ENCODE peak calls at places on chromosomes 12 and 14, in four cellular contexts. E, S, B and K are unnamed samples.

GRCh38 chr14:53692451-53693330 is 263.9 kb downstream of the BMP4 start:
- DNase-seq in B (no peak), E (no peak), S (no peak), K (no peak)

GRCh38 chr12:2198088-2198501 is 145.3 kb downstream of the CACNA1C start:
- DNase-seq in S (no peak), B (no peak), E (no peak), K (no peak)

GRCh38 chr14:103721334-103722120 is 5.9 kb downstream of the ZFYVE21 start:
- DNase-seq in B (no peak), S (no peak), E (no peak), K (no peak)

GRCh38 chr12:109131522-109132050 is 15.2 kb downstream of the ACACB start:
- DNase-seq in S (no peak), E (no peak), B (peak), K (no peak)

GRCh38 chr12:131004166-131004565 is 50.5 kb downstream of the ADGRD1 start:
- DNase-seq in B (no peak), S (no peak), E (no peak), K (no peak)

GRCh38 chr12:122282066-122282465 is 15.8 kb upstream of the VPS33A start:
- DNase-seq in S (no peak), E (no peak), B (no peak), K (no peak)

GRCh38 chr12:102527256-102527720 is 46.9 kb upstream of the IGF1 start:
- DNase-seq in B (no peak), S (no peak), E (no peak), K (no peak)

GRCh38 chr12:99911076-99911475 is 73.7 kb downstream of the ANKS1B start:
- DNase-seq in E (no peak), B (no peak), S (no peak), K (no peak)

DNA sequence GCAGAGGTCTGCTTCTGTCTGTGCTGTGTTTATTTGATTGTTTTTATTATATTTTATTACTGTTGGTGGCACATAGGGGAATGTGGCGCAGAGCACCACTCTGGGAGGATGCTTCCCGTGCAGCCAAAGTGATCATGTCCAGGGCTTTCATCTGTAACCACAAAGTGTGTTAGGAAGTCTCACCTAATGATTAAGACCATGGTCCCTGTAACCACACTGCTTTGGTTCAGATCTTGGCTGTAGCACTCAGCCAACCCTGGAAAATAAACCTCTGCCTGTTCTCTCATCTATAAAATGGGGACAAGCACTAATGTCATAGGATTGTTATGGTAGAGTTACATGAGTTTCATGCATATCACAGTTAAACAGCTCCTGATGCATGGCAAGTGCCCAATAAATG is 1.9 kb downstream of the RESF1 start:
- DNase-seq in E (no peak), S (no peak), B (no peak), K (no peak)
- H3K4me3 ChIP-seq in E (peak), S (peak), B (peak), K (peak)

DNA sequence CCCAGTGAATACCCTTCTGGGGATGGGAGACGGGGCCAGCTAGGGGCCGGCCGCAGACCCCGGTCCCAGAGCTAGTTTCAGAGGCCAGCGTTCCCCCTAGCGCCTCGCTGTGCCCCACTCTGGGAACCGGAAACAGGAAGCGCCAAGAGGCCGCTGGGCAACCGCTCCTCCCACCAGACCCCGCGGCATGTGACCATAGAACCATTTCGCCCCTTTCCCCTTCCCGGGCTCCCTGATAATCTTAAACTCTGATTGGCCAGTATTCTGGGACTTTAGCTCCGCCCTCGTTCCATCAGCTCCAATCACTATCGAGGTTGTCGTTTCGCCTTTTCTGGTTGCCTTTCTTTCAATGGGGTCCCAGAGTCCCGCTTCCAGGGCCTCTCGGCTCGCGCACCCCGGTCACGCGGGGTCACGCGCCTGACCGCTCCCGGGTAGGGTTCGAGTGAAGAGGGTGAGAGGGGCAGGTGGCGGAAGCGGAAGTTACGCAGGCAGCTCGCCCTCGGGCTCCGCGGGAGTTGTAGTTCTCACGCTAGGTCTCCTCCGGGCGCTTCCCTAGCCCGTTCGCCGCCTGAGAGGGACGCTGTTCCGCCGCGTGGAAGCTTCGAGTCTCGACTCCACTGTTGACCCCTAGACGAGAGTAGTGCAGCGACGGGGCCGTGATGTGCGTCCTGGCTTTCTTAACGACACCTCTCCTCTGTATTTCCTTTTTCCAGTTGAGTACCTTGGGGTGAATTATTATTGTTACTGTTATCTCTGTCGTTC is at the start of gene M6PR:
- DNase-seq in E (peak), B (peak), S (peak), K (peak)
- TF ChIP-seq POLR2A in E (peak), B (peak), S (peak), K (peak)

GRCh38 chr12:123494124-123494843 is 36.3 kb downstream of the SNRNP35 start:
- DNase-seq in B (no peak), S (no peak), E (no peak), K (no peak)
- H3K4me3 ChIP-seq in B (no peak), S (no peak), E (no peak), K (no peak)

DNA sequence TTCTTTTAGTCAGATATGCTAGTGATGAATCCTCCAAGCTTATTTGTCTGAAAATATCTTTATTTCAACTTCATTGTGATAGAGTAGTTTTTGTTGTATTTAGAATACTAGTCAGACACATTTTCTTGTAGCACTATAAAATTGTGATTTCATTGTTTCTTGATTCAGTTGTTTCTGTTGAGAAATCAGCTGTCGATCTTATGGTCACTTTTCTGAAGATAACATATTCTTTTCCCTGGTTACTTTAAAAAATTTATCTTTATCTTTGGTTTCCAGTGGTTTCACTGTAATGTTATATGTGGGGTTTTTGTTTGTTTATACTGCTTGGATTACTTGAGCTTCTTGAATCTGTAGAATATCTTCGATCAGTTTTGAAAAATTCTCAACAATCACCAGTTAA is 426.1 kb downstream of the SOX5 start:
- DNase-seq in B (no peak), S (no peak), E (no peak), K (no peak)
- TF ChIP-seq POLR2A in B (no peak), S (no peak), E (no peak), K (no peak)

GRCh38 chr12:95216704-95217376 is 427 bp downstream of the FGD6 start:
- DNase-seq in S (peak), E (no peak), B (no peak), K (no peak)

GRCh38 chr12:95213928-95214327 is 3.3 kb downstream of the FGD6 start:
- DNase-seq in S (no peak), E (no peak), B (no peak), K (no peak)

GRCh38 chr12:95217377-95218163 is at the start of the genes FGD6 and VEZT:
- DNase-seq in S (peak), B (peak), E (peak), K (peak)

GRCh38 chr12:95214466-95214865 is 2.8 kb downstream of the FGD6 start:
- DNase-seq in E (no peak), S (no peak), B (no peak), K (no peak)

DNA sequence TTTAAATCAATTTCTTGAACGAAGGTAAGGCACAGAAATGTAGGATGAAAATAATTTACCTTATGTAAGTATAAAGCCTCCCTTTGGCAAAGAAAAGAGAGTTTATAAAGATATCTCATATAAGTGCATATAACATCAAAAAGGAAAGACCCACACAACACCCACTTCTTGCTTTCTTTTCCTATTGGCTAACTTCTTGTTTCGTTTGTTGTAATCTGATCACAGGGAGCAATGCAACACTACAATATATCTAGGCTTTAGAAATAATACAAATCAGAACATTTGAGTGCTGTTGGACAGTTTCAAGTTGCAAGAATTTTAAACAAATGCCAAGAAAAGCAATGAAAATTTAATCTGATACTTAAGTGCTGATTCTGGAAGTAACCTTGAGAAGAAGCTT is 1.3 kb downstream of the FGD6 start:
- DNase-seq in E (no peak), S (no peak), B (no peak), K (no peak)
- H3K4me3 ChIP-seq in E (peak), S (peak), B (peak), K (no peak)

DNA sequence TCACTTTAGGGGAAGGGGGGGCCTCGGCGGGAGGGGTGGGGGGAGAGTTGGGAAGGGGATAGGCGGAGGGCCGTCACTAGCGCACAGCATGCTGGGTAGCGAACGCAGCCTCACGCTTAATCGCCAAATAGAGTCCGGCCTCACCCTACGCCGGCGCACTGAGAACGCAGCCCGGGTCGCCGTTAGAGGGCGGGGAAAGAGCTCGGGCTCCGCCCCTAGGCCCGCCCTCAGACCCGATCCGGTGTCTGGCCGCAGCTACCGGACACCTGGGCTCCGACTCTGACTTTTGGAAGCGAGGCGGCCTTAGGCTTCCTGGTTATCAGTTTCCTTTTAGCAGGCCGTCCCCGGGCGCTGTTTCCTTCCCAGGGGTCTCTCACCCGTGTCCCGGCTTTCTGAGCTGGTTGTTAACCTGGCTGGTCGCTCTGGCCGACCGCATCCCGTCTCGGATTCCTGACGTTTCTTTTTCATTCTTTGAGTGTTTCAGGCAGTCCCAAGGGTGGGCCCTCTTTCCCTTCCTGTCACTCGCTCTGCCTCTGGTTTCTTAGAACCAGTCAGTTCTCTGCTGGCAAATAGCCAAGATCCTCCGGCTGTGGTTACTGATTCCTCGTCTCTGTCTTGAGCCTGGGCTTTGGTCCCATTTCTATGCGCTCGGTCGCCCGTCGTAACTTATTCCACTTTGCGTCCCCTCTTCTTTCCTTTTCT is 367 bp upstream of the STRN3 start:
- DNase-seq in S (peak), E (peak), B (peak), K (peak)
- TF ChIP-seq POLR2A in S (peak), E (peak), B (peak), K (no peak)